ENCODE peak calls at places on chromosomes 12 and 14, in five cellular contexts. B, U, V, Y and K are unnamed samples.
A peak's percentile ranks its signal among the peaks of the same experiment; 100 is the strongest.

GRCh38 chr12:27213830-27214787 is 30.0 kb upstream of the STK38L start:
- DNase-seq in Y (no peak), V (no peak), B (no peak), U (no peak), K (no peak)

GRCh38 chr12:104204690-104205480 is 10.7 kb upstream of the TXNRD1 start:
- DNase-seq in B (no peak), U (no peak), V (no peak), Y (no peak), K (no peak)

GRCh38 chr12:53443955-53444354 is 2.4 kb downstream of the PRR13 start:
- DNase-seq in U (no peak), Y (no peak), B (no peak), V (no peak), K (no peak)

GRCh38 chr12:12606793-12607589 is 4.7 kb upstream of the CREBL2 start:
- DNase-seq in B (no peak), Y (no peak), U (no peak), V (peak; percentile 65), K (no peak)

GRCh38 chr12:88472248-88472647 is 108.0 kb downstream of the KITLG start:
- DNase-seq in V (peak; percentile 41), Y (no peak), B (no peak), U (no peak), K (no peak)

GRCh38 chr12:70353780-70354640 is 12.1 kb upstream of the KCNMB4 start:
- DNase-seq in Y (no peak), V (no peak), B (no peak), U (no peak), K (no peak)

GRCh38 chr12:77940011-77940423 is 109.3 kb downstream of the NAV3 start:
- DNase-seq in V (peak; percentile 93), B (peak; percentile 29), U (peak; percentile 9), Y (no peak), K (no peak)

GRCh38 chr12:116384629-116385485 is 107.4 kb upstream of the MED13L start:
- DNase-seq in U (no peak), Y (no peak), V (peak; percentile 76), B (no peak), K (no peak)

GRCh38 chr14:50941151-50941550 is 3.1 kb downstream of the PYGL start:
- DNase-seq in U (no peak), B (no peak), Y (no peak), V (peak; percentile 31), K (no peak)

GRCh38 chr12:111728795-111729194 is 37.9 kb upstream of the ALDH2 start:
- DNase-seq in U (no peak), B (no peak), Y (no peak), V (no peak), K (no peak)

DNA sequence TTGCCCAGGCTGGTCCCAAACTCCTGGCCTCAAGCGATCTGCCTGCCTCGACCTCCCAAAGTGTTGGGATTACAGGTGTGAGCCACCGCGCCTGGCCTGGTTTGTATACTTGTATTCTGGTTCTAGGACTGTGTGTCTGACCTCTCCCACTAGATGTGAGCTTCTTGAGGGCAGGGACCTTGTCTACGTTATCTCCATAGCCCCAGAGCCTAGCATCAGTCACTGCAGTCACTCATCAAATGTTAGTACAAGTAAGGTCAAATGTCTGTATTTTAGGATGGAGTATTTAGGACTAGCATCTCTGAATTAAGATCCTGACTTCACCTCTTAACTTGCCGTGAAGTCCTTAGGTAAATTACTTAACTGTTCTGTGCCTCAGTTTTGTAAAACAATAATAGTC is 2.9 kb downstream of the RILPL2 start:
- DNase-seq in V (no peak), B (no peak), U (no peak), Y (no peak), K (no peak)
- H3K4me3 ChIP-seq in V (no peak overlapping the region), B (no peak overlapping the region), U (no peak overlapping the region), Y (no peak overlapping the region), K (no peak overlapping the region)

DNA sequence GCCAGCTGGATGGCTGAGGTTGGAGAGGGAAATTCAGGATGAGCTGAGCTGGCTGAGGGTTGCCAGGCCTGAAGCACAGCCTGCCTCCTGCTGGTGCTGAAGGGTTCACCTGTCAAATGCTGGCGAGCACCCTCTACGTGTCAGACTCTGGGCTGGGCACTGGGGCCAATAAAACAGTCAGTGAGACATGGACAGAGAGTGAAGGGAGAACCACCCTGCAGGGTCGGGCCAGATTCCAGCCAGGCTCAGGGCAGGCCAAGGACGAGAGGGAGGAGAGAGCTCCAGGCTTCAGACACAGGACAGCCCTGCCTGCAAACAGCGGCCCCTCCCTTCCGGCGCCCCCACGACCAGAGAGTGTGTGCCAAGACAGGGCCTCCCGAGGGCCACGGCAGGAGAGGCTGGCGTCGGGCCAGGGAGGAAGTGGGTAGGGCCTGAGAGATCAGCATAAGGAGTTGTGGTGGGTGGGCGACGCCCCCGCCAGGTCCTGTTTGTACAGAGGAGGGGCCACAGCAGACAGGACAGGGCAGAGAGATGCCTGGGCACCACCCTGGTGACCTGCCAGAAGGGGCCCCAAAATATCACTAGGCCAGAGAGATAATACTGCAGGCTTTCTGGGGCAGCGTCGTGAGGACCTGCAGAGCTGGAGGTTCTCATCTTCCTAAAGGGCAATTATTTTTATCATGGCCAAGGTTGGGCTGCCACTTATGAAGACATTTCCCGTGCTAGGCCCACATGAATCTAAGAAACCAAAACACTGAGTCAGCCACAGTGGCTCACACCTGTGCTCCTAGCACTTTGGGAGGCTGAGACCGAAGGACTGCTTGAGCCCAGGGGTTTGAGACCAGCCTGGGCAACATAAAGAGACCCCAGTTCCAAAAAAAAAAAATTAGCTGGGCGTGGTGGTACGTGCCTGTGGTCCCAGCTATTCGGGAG is 73.1 kb upstream of the GPR68 start:
- DNase-seq in B (no peak), V (no peak), Y (no peak), U (no peak), K (peak; percentile 88)
- TF ChIP-seq CTCF in B (no peak), V (no peak), Y (no peak), U (peak; percentile 24), K (peak; percentile 75)

DNA sequence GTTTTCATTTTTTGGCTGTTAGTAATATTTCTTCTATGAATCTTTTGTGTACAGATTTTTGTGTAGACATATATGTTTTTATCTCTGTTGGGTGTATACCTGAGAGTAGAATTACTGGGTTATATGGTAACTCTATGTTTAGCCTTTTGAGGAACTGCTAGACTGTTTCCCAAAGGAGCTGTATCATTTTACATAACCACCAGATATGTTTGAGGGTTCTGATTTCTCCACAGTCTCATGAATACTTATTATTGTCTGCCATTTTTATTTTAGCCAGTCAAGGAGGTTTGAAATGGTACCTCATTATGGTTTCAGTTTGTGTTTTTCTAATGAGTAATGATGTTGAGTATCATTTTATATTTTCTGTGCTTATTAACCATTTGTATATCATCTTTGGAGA is 1.9 kb downstream of the PCNX4 start:
- DNase-seq in Y (no peak), U (no peak), V (peak; percentile 18), B (no peak), K (no peak)
- H3K4me3 ChIP-seq in Y (peak overlapping the region; percentile 89), U (peak overlapping the region; percentile 80), V (peak overlapping the region; percentile 68), B (peak overlapping the region; percentile 72), K (peak overlapping the region; percentile 60)

DNA sequence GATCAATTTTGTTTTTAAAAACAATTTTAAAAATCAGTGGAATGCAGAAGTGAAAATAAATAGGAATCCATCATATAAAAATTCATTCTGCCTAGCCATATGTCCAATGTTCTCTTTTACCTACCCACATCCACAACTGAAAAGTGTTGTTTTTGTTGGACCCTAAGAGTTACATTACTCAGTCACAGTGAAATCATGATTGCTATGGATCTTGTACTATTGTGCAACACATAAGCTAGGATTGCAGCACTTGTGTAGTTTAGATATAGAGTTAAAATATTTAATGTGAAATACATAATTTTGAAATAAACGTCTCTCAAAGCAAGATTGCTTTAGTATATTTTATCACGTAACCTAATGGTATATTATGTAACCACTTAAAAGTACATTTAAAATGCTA is 213.3 kb upstream of the CLEC14A start:
- DNase-seq in Y (no peak), U (no peak), V (peak; percentile 74), B (no peak), K (no peak)
- TF ChIP-seq CTCF in Y (no peak), U (no peak), V (no peak), B (no peak), K (no peak)

DNA sequence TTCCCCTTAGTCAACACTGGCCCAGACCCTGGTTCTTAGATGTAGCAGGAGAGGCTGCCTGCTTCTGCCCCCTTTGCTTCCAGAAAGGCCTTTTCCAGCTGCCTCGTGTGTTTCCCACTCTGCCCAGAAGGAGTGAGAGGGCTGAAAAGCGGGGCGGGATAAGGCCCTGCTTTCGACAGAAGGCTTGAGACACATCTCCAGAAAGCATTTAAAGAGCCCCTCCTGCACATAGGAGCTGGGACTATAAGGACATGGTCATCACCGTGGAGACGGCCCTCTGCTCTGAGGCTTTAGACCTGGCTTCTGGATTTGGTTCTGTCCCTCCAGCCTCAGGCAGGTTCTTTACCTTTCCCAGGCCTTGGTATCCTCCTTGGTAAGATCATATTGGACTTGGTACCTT is 11.9 kb downstream of the CALM1 start:
- DNase-seq in V (peak; percentile 23), Y (no peak), U (no peak), B (no peak), K (no peak)
- H3K4me3 ChIP-seq in V (no peak overlapping the region), Y (no peak overlapping the region), U (no peak overlapping the region), B (no peak overlapping the region), K (no peak overlapping the region)

DNA sequence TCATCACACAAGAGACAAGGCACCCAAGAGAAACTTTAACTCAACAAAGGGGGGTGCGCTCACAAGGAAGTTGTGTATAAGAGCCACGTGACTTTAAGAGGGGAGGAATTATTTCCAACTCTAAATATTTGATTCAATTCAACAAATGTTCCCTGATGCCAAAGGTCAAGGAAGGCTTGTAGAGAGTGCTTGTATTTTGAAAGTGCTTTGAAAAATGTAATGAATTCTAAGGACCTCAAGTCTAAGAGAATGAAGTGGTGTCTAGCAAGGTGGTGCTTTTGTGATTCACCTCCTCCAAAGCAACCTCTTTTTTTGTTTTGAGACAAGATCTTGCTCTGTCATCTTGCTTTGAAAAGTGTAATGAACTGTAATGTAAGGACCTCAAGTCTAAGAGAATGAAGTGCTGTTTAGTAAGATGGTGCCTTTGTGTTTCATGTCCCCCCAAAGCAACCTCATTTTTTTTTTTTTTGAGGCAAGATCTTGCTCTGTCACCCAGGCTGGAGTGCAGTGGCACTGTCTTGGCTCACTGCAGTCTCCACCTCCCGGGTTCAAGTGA is 13.8 kb downstream of the AK7 start:
- DNase-seq in B (no peak), U (no peak), Y (no peak), V (no peak), K (no peak)
- TF ChIP-seq CTCF in B (no peak), U (no peak), Y (no peak), V (no peak), K (no peak)

DNA sequence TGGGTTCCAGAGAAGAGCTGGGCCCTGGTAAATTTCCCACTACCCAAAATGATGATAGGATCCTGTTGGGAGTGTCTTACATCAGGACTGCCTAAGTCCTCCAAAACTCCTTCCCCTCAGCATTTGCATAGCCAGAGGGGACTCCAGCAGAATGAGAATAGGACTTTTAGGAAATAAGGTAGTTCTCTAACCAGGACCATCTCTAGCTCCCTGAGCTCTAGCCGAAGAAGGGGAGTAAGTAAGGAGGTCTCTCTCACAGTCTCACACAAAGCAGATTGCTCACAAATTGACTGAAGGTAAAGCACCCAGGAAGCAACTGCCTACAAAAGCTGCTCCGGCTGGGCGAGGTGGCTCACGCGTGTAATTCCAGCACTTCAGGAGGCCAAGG is 8.3 kb downstream of the PPP1R3E start:
- DNase-seq in U (no peak), B (no peak), Y (no peak), V (no peak), K (no peak)
- H3K4me3 ChIP-seq in U (no peak overlapping the region), B (peak overlapping the region; percentile 27), Y (no peak overlapping the region), V (no peak overlapping the region), K (no peak overlapping the region)

GRCh38 chr12:18970603-18971002 is 158.9 kb upstream of the PLEKHA5 start:
- DNase-seq in B (no peak), Y (no peak), V (peak; percentile 1), U (no peak), K (no peak)
- TF ChIP-seq CTCF in B (no peak), Y (no peak), V (no peak), U (no peak), K (no peak)